ENCODE peak calls at places on chromosome 6, in seven cellular contexts. N is breast epithelium; E is fibroblast of lung; F is CD4-positive, CD25-positive, alpha-beta regulatory T cell; R is CD8-positive, alpha-beta memory T cell; T is heart right ventricle; P is aorta. V is an unnamed sample. For H3K4me1, the result is how much of the 10 kb centered on the place peaks cover.

GRCh38 chr6:37244430-37245310 is 12.9 kb upstream of the TBC1D22B start:
- DNase-seq in N (peak), E (peak), F (no peak), R (no peak), T (peak), P (peak), V (no peak)

GRCh38 chr6:136526196-136526930 is 23.9 kb downstream of the MAP7 start:
- DNase-seq in N (no peak), E (peak), F (no peak), R (peak), T (peak), P (no peak), V (no peak)

GRCh38 chr6:44507014-44507413 is 119.5 kb downstream of the CDC5L start:
- DNase-seq in N (no peak), E (no peak), F (no peak), R (no peak), T (no peak), P (no peak), V (no peak)

GRCh38 chr6:5213851-5214507 is 46.8 kb downstream of the LYRM4 start:
- DNase-seq in N (no peak), E (peak), F (no peak), R (no peak), T (peak), P (no peak), V (no peak)

GRCh38 chr6:158039571-158040050 is 57.9 kb downstream of the SYNJ2 start:
- DNase-seq in N (no peak), E (no peak), F (no peak), R (no peak), T (no peak), P (peak), V (no peak)

GRCh38 chr6:164870175-164870574 is 439.2 kb downstream of the C6orf118 start:
- DNase-seq in N (no peak), E (no peak), F (no peak), R (no peak), T (no peak), P (no peak), V (no peak)

GRCh38 chr6:150334790-150335783 is 33.7 kb upstream of the IYD start:
- DNase-seq in N (no peak), E (peak), F (no peak), R (peak), T (peak), P (no peak), V (peak)

GRCh38 chr6:16204653-16205376 is 33.6 kb upstream of the GMPR start:
- DNase-seq in N (no peak), E (no peak), F (no peak), R (no peak), T (no peak), P (no peak), V (no peak)

GRCh38 chr6:108581237-108581931 is 20.7 kb downstream of the FOXO3 start:
- DNase-seq in N (no peak), E (peak), F (no peak), R (no peak), T (no peak), P (no peak), V (peak)

GRCh38 chr6:13615802-13616140 is 636 bp downstream of the NOL7 start:
- DNase-seq in N (no peak), E (peak), F (peak), R (peak), T (peak), P (peak), V (peak)

GRCh38 chr6:85004283-85005010 is 240.0 kb upstream of the TBX18 start:
- DNase-seq in N (no peak), E (peak), F (no peak), R (no peak), T (no peak), P (no peak), V (no peak)

GRCh38 chr6:167652701-167653095 is 174.0 kb upstream of the AFDN start:
- DNase-seq in N (no peak), E (no peak), F (no peak), R (no peak), T (no peak), P (no peak), V (no peak)

GRCh38 chr6:142811923-142812322 is 133.1 kb downstream of the HIVEP2 start:
- DNase-seq in N (no peak), E (no peak), F (no peak), R (no peak), T (no peak), P (no peak), V (no peak)

GRCh38 chr6:119079288-119079809 is 885 bp upstream of the FAM184A start:
- DNase-seq in N (no peak), E (peak), F (no peak), R (no peak), T (no peak), P (no peak), V (no peak)

GRCh38 chr6:63527658-63528514 is 44.4 kb upstream of the LOC128125822 start:
- DNase-seq in N (no peak), E (peak), F (no peak), R (no peak), T (no peak), P (no peak), V (no peak)

GRCh38 chr6:84623956-84624680 is 140.3 kb downstream of the TBX18 start:
- DNase-seq in N (no peak), E (peak), F (no peak), R (no peak), T (peak), P (no peak), V (no peak)

GRCh38 chr6:93784794-93785757 is 365.7 kb upstream of the EPHA7 start:
- DNase-seq in N (no peak), E (peak), F (no peak), R (no peak), T (no peak), P (no peak), V (no peak)

GRCh38 chr6:149815788-149816187 is 48.4 kb downstream of the LRP11 start:
- DNase-seq in N (no peak), E (no peak), F (no peak), R (no peak), T (no peak), P (no peak), V (no peak)

GRCh38 chr6:48542191-48542590 is 431.2 kb upstream of the PTCHD4 start:
- DNase-seq in N (no peak), E (peak), F (no peak), R (no peak), T (no peak), P (no peak), V (no peak)

GRCh38 chr6:21455071-21455470 is 138.5 kb upstream of the SOX4 start:
- DNase-seq in N (no peak), E (no peak), F (no peak), R (no peak), T (no peak), P (no peak), V (no peak)

GRCh38 chr6:158068893-158069799 is 87.5 kb downstream of the SYNJ2 start:
- DNase-seq in N (peak), E (peak), F (no peak), R (no peak), T (no peak), P (peak), V (no peak)

DNA sequence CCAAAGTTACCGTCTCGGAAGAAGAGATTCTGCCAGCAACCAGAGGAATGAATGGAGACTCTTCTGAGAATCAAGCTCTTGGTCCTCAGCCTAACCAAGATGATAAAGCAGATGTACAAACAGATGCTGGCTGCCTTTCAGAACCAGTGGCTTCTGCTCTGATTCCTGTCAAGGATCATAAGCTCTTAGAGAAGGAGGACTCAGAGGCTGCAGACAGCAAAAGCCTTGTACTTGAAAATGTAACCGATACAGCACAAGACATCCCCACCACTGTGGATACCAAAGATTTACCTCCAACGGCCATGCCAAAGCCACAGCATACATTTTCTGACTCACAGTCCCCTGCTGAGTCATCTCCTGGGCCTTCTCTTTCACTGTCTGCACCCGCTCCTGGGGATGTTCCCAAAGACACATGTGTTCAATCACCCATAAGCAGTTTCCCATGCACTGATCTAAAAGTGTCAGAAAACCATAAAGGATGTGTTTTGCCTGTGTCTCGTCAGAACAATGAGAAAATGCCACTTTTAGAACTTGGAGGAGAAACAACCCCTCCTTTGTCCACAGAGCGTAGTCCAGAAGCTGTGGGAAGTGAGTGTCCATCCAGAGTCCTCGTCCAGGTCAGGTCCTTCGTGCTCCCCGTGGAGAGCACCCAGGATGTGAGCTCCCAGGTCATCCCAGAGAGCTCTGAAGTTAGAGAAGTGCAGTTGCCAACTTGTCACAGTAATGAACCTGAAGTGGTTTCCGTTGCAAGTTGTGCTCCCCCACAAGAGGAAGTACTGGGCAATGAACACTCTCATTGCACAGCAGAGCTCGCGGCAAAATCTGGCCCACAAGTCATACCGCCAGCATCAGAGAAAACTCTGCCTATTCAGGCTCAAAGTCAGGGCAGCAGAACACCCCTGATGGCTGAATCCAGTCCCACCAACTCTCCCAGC is 109.6 kb downstream of the RTN4IP1 start:
- DNase-seq in N (no peak), E (peak), F (peak), R (peak), T (no peak), P (no peak), V (no peak)
- H3K4me1 ChIP-seq in N (under half), E (under half), F (half or more), R (half or more), T (under half), P (under half), V (under half)

DNA sequence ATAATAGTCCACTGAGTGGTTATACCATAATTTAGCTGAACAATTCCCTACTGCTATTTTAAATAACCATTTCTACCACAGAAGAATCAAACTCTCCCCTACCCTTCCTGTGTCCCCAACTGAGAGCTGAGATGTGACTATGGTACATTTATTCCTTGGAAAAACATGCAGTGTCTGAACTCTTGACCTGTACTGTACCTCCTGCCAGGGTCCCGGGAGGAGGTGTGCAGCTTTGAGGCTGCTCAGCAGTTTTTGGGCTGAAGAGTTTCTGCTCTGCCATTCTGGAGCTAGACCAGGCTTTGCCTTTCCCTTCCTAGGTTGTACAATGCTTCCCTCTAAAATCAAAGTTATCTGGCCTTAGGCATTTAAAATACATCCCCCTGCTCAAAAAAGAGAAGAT is 275.1 kb upstream of the SGK1 start:
- DNase-seq in N (no peak), E (no peak), F (no peak), R (no peak), T (no peak), P (no peak), V (no peak)
- H3K4me1 ChIP-seq in N (under half), E (under half), F (under half), R (under half), T (under half), P (under half), V (under half)

DNA sequence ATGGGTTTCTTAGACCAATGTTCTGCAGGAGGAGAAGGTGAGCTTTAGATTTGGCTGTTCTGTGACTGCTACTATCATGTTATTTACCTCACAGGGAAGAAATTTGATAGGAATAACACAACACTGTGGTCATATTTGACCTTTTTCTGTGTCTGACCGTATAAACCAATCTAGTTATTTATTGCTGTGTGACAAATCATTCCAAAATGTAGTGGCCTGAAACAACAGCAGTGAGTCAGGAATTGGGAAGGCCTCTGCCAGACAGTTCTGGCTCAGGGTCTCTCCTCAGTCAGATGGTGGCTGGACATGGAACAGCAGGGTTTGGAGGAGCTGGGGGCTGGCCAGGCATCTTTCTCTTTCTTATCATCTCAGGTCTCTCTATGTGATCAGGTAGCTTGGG is 33.0 kb downstream of the RIPOR2 start:
- DNase-seq in N (no peak), E (peak), F (no peak), R (no peak), T (no peak), P (no peak), V (no peak)
- H3K4me1 ChIP-seq in N (under half), E (under half), F (half or more), R (half or more), T (under half), P (under half), V (under half)

GRCh38 chr6:156982168-156982567 is 205.0 kb downstream of the ARID1B start:
- DNase-seq in N (no peak), E (no peak), F (no peak), R (no peak), T (no peak), P (no peak), V (no peak)
- H3K4me1 ChIP-seq in N (under half), E (under half), F (under half), R (under half), T (under half), P (under half), V (under half)

DNA sequence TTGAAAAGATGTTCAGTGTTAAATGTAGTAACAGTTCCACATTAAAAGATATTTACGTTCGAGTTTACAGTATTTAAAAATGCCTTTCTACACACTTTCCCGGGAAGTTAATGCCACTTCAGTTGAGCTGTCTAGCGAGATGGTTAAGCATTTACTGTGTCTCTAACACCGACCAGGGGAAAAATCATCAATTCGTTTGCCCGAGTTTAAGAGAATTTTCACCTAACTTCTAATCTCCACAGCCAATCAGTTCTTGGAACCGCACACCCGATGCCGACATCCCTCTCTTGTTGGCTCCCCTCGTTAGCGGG is 58.2 kb downstream of the FAM217A start:
- DNase-seq in N (no peak), E (no peak), F (no peak), R (no peak), T (no peak), P (no peak), V (no peak)
- H3K4me1 ChIP-seq in N (under half), E (under half), F (half or more), R (half or more), T (half or more), P (under half), V (under half)

DNA sequence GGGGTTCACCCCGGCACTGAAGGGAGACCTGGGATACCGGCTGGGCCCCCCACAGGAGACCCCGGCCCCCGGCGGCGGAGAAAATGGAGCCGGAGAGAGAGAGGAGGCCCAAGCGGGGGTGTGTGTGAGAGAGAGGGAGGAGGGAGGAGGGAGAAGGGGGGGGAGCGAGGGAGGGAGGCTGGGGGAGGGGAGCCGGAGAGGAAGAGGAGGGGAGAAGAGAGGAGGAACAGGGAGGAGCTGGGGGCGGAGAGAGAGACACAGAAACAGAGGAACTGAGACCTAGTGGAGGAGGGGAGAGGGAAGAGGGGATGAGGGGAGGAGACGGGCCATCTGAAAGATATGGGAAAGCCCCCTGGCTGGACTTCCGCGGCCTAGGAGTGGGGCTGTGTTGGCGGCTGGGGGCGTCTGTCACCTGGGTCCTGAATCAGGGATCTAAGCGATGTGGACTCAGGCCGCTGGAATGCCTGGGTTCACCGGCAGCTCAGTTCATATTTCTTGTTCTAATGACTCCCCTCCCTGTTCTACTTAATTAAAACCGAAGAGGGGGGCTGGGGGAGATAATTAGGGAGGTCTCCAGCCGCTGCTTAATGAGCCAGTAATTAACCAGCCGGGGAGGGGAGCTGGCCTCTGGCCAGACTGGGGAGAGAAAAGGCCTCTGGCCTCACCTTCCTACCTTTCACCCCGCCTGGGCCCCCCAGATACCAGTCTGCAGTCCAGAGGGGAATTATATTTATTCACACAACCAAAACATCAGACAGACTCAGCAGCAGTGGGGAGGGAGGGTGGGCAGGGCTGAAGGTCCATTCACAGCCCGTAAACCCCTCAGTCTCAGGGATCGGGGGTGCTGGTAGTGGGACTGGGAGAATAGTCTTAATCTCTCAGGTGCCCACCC is at the start of gene PBX2:
- DNase-seq in N (peak), E (peak), F (peak), R (peak), T (peak), P (peak), V (peak)
- H3K4me1 ChIP-seq in N (under half), E (under half), F (half or more), R (half or more), T (half or more), P (under half), V (under half)

DNA sequence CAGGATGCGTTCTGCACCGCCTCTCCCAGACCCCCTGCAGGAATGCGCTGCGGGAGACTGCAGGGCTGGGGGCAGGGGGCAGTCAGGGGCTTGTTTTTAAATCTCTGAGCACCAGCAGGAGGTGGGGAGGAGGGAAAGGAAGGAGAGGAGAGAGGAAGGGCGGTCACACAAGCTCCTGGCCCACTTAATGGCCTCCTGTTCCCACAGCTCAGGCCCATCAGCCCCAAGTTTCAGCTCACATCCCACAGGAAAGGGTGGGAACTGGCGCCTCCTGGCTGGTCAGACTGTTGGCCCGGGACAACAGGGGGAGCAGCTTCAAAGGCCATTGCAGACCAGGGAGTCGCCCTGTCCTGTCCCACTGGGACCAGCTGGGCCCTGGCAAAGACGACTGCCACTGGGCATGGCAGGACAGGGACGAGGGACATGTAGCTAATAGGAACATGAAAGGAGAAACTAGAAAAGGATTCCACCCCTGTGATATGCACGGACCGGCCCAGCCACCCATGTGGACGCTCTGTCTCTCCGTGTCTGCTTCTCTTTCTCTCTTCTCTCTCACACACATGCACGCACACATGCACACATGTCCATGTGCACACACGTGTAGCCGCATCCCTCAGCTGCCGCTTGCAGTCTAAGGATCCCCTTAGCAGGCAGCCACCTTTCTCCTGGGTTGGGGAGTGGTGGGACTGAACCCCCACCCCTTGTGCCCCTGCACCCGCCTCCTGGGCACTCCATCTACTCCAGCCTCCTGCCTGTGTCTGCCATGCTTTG is 34.6 kb downstream of the TFEB start:
- DNase-seq in N (no peak), E (no peak), F (no peak), R (no peak), T (peak), P (no peak), V (no peak)
- H3K4me1 ChIP-seq in N (under half), E (under half), F (under half), R (under half), T (half or more), P (under half), V (under half)

GRCh38 chr6:11766056-11766455 is 12.5 kb downstream of the ADTRP start:
- DNase-seq in N (no peak), E (no peak), F (no peak), R (no peak), T (no peak), P (no peak), V (no peak)

GRCh38 chr6:11769816-11770545 is 8.6 kb downstream of the ADTRP start:
- DNase-seq in N (no peak), E (no peak), F (no peak), R (no peak), T (no peak), P (no peak), V (no peak)

GRCh38 chr6:11769244-11769643 is 9.4 kb downstream of the ADTRP start:
- DNase-seq in N (no peak), E (no peak), F (no peak), R (no peak), T (no peak), P (no peak), V (no peak)

GRCh38 chr6:11766589-11767450 is 11.8 kb downstream of the ADTRP start:
- DNase-seq in N (no peak), E (peak), F (no peak), R (no peak), T (no peak), P (no peak), V (no peak)

DNA sequence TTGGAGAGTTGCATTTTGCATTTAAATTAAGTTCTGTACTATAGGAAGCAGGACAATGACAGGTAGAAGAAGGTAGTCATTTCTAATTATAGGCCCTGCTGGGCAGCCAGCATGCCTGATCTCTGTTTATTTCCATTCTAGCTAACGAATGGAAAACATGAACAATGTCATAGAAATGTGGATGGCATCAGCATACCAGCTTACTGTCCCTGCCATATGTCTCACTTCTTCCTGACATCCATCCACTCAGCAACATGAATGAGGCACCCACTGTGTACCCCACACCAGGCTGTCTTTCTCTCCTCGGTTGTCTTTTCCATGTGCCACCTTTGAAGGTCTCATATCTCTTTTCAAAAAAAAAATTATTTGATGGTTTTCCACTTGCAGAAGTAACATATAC is 11.1 kb downstream of the ADTRP start:
- DNase-seq in N (no peak), E (no peak), F (no peak), R (no peak), T (no peak), P (no peak), V (no peak)
- H3K4me1 ChIP-seq in N (under half), E (under half), F (under half), R (under half), T (under half), P (under half), V (under half)